ENCODE peak calls at places on chromosomes 16 and 17, in ten cellular contexts. Y is Calu3; E is thoracic aorta; X is PC-9; A is CD8-positive, alpha-beta T cell; M is cardiac fibroblast; K is GM13977; L is OCI-LY7; J is A549; I is GM10248. R is an unnamed sample.
A peak's percentile ranks its signal among the peaks of the same experiment; 100 is the strongest.

GRCh38 chr16:68740628-68741346 is 3.7 kb downstream of the CDH1 start:
- DNase-seq in Y (no peak), E (no peak), X (no peak), A (no peak), M (no peak), K (no peak), L (peak; percentile 52), J (no peak), I (no peak), R (no peak)

GRCh38 chr17:4498461-4499397 is at the start of gene SPNS2:
- DNase-seq in Y (peak; percentile 79), E (no peak), X (peak; percentile 77), A (peak; percentile 46), M (peak; percentile 42), K (peak; percentile 96), L (peak; percentile 85), J (peak; percentile 93), I (peak; percentile 82), R (peak; percentile 97)

GRCh38 chr17:79610151-79610645 is 653 bp downstream of the RBFOX3 start:
- DNase-seq in Y (no peak), E (no peak), X (no peak), A (no peak), M (no peak), K (no peak), L (no peak), J (no peak), I (no peak), R (no peak)

GRCh38 chr16:200388-200787 is 20.1 kb downstream of the HBQ1 start:
- DNase-seq in Y (no peak), E (no peak), X (no peak), A (no peak), M (peak; percentile 41), K (no peak), L (no peak), J (no peak), I (no peak), R (no peak)

GRCh38 chr17:28949185-28950016 is 1.9 kb downstream of the PHF12 start:
- DNase-seq in Y (peak; percentile 61), E (no peak), X (peak; percentile 57), A (peak; percentile 39), M (peak; percentile 48), K (peak; percentile 61), L (peak; percentile 55), J (peak; percentile 48), I (peak; percentile 54), R (no peak)

GRCh38 chr17:36994438-36994837 is 45.7 kb downstream of the AATF start:
- DNase-seq in Y (no peak), E (no peak), X (no peak), A (no peak), M (no peak), K (no peak), L (no peak), J (no peak), I (no peak), R (no peak)

GRCh38 chr16:67531247-67531646 is 2.6 kb downstream of the RIPOR1 start:
- DNase-seq in Y (no peak), E (no peak), X (no peak), A (no peak), M (no peak), K (no peak), L (peak; percentile 33), J (no peak), I (peak; percentile 27), R (no peak)

GRCh38 chr17:8905256-8905778 is 37.8 kb upstream of the PIK3R6 start:
- DNase-seq in Y (no peak), E (no peak), X (no peak), A (no peak), M (no peak), K (no peak), L (no peak), J (no peak), I (no peak), R (no peak)

GRCh38 chr17:29155235-29155965 is 24.8 kb downstream of the MYO18A start:
- DNase-seq in Y (peak; percentile 79), E (no peak), X (peak; percentile 90), A (peak; percentile 33), M (peak; percentile 66), K (no peak), L (no peak), J (peak; percentile 90), I (peak; percentile 71), R (no peak)

GRCh38 chr16:10625595-10626357 is 45.4 kb upstream of the EMP2 start:
- DNase-seq in Y (no peak), E (no peak), X (peak; percentile 51), A (no peak), M (no peak), K (no peak), L (no peak), J (peak; percentile 29), I (no peak), R (no peak)

GRCh38 chr16:83779881-83780280 is 27.9 kb upstream of the HSBP1 start:
- DNase-seq in Y (no peak), E (no peak), X (no peak), A (no peak), M (peak; percentile 42), K (no peak), L (no peak), J (no peak), I (no peak), R (no peak)

GRCh38 chr17:17710728-17711541 is 29.7 kb downstream of the RAI1 start:
- DNase-seq in Y (peak; percentile 89), E (peak; percentile 53), X (peak; percentile 96), A (no peak), M (peak; percentile 88), K (no peak), L (no peak), J (peak; percentile 99), I (no peak), R (no peak)

DNA sequence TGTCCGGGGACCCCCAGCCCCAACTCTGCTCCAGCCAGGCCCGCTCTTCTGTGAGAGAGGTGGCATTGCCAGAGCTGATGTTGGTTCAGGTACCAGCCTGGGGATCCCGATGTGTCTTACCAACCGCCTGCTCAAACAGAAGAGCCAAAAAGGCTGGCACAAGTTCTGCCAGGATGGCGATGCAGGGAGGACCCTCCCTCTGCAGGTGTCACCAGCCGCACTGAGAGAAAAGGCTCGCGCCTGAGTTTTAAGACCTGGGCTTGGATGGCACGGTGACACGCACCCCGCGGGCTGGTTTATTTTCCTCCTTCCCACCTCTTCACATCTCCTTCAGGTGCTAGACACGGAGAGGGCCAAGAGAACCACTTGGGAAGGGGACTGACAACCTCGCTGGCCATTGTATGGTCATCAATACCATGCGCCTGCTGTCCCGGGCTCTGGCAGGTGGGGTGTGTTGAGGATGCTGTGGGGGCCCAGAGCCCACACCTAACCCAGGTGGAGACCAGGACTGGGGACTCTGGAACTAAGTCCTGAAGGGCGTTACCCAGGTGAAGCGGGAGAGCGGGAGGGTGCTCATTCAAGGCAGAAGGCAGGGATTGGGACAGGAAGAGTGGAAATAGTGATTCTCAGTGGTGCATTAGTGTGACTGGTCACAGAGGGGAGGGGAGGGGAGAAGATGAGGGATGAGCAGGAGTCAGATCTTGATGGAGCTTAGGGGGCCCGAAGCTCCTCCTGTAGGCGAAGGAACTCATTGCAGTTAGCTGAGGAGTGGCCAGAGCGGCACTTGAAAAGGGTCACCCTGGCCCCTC is 16.3 kb downstream of the FOXJ1 start:
- DNase-seq in Y (no peak), E (no peak), X (no peak), A (no peak), M (no peak), K (peak; percentile 9), L (peak; percentile 43), J (peak; percentile 76), I (no peak), R (peak; percentile 37)
- TF ChIP-seq CTCF in Y (peak; percentile 20), E (no peak), X (no peak), A (no peak), M (peak; percentile 33), K (no peak), L (peak; percentile 62), J (no peak), I (peak; percentile 20), R (peak; percentile 27)

GRCh38 chr16:53357208-53357586 is 77.1 kb upstream of the RBL2 start:
- DNase-seq in Y (no peak), E (no peak), X (no peak), A (no peak), M (no peak), K (no peak), L (no peak), J (no peak), I (no peak), R (no peak)

GRCh38 chr16:53356478-53357207 is 77.6 kb upstream of the RBL2 start:
- DNase-seq in Y (no peak), E (no peak), X (no peak), A (no peak), M (no peak), K (no peak), L (peak; percentile 17), J (no peak), I (no peak), R (no peak)

GRCh38 chr16:53357955-53358354 is 76.3 kb upstream of the RBL2 start:
- DNase-seq in Y (no peak), E (no peak), X (no peak), A (no peak), M (no peak), K (no peak), L (no peak), J (no peak), I (no peak), R (no peak)

GRCh38 chr16:53355064-53355463 is 79.2 kb upstream of the RBL2 start:
- DNase-seq in Y (no peak), E (no peak), X (no peak), A (no peak), M (no peak), K (no peak), L (no peak), J (no peak), I (no peak), R (no peak)

GRCh38 chr16:53358884-53359283 is 75.4 kb upstream of the RBL2 start:
- DNase-seq in Y (no peak), E (no peak), X (no peak), A (no peak), M (no peak), K (no peak), L (peak; percentile 42), J (no peak), I (no peak), R (no peak)
- TF ChIP-seq CTCF in Y (no peak), E (no peak), X (no peak), A (no peak), M (no peak), K (no peak), L (no peak), J (no peak), I (no peak), R (no peak)

DNA sequence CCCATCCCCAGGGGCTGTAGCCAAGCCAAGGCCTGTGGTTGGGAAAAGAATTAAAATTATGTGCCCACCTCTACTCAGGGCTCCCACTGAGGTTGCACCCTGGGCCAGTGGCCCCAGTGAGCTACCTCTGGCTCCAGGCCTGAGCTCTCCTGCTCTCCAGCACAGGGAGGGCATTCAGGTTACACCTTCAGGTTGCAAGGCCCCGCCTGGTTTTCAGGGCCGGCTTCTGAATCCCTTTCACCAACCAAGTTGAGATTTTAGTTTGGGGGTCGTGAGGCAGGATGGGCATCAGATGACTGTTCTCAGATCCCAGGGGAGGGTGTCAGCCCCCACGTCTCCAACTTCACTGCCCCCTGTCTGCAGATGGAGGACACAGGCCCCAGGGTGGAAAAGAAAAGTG is 8.0 kb upstream of the KATNB1 start:
- DNase-seq in Y (no peak), E (no peak), X (no peak), A (no peak), M (no peak), K (no peak), L (no peak), J (no peak), I (no peak), R (no peak)
- TF ChIP-seq CTCF in Y (no peak), E (no peak), X (no peak), A (no peak), M (peak; percentile 5), K (peak; percentile 23), L (no peak), J (no peak), I (no peak), R (no peak)

GRCh38 chr16:50591800-50592771 is 43.9 kb downstream of the NKD1 start:
- DNase-seq in Y (peak; percentile 35), E (peak; percentile 52), X (no peak), A (no peak), M (no peak), K (no peak), L (no peak), J (no peak), I (no peak), R (no peak)
- TF ChIP-seq CTCF in Y (no peak), E (peak; percentile 42), X (no peak), A (no peak), M (no peak), K (no peak), L (no peak), J (no peak), I (no peak), R (no peak)

R was measured in D721Med.